ENCODE peak calls at places on chromosomes 6 and 20, in seven cellular contexts. H is LHCN-M2; S is NCI-H2029; B is naive thymus-derived CD4-positive, alpha-beta T cell; D is GM12878; X is caudate nucleus; I is body of pancreas. Y is an unnamed sample.

GRCh38 chr6:157490870-157491269 is 109.9 kb downstream of the ZDHHC14 start:
- DNase-seq in D (no peak), X (no peak), I (no peak), S (no peak), H (no peak), B (no peak), Y (no peak)

GRCh38 chr6:158174514-158174913 is 6.4 kb downstream of the GTF2H5 start:
- DNase-seq in X (no peak), H (peak; percentile 94), I (peak; percentile 54), D (no peak), S (no peak), B (no peak), Y (peak; percentile 89)

GRCh38 chr6:33312361-33313104 is 1.3 kb downstream of the TAPBP start:
- DNase-seq in S (peak; percentile 78), D (no peak), B (peak; percentile 70), H (peak; percentile 51), X (peak; percentile 39), I (peak; percentile 88), Y (peak; percentile 55)

GRCh38 chr6:52664185-52664990 is 6.5 kb upstream of the TMEM14A start:
- DNase-seq in D (peak; percentile 83), H (peak; percentile 95), I (peak; percentile 96), B (peak; percentile 73), X (peak; percentile 60), S (peak; percentile 96), Y (peak; percentile 97)

GRCh38 chr6:139659196-139659595 is 284.7 kb upstream of the CITED2 start:
- DNase-seq in I (no peak), X (no peak), D (no peak), S (no peak), B (no peak), H (no peak), Y (no peak)

GRCh38 chr6:40419377-40419776 is 167.8 kb downstream of the LRFN2 start:
- DNase-seq in B (no peak), I (no peak), D (no peak), S (peak; percentile 75), H (no peak), X (no peak), Y (no peak)

GRCh38 chr6:47690209-47690608 is 8.2 kb upstream of the ADGRF4 start:
- DNase-seq in I (no peak), X (no peak), B (no peak), D (no peak), H (no peak), S (no peak), Y (no peak)

GRCh38 chr6:56729719-56730118 is 87.0 kb upstream of the DST start:
- DNase-seq in I (no peak), D (no peak), H (peak; percentile 77), X (no peak), B (no peak), S (no peak), Y (peak; percentile 91)

GRCh38 chr6:145756170-145756662 is 20.9 kb upstream of the EPM2A start:
- DNase-seq in H (peak; percentile 93), S (no peak), X (no peak), D (no peak), B (no peak), I (peak; percentile 39), Y (peak; percentile 92)

GRCh38 chr6:42404494-42404893 is 47.2 kb downstream of the TRERF1 start:
- DNase-seq in S (no peak), D (no peak), X (no peak), B (no peak), H (peak; percentile 53), I (no peak), Y (peak; percentile 76)

GRCh38 chr6:134267917-134268361 is 50.0 kb downstream of the SGK1 start:
- DNase-seq in B (no peak), H (no peak), D (no peak), S (peak; percentile 1), X (peak; percentile 49), I (no peak), Y (no peak)

GRCh38 chr6:41724638-41725501 is 10.5 kb downstream of the TFEB start:
- DNase-seq in B (no peak), D (no peak), X (no peak), S (no peak), I (no peak), H (no peak), Y (no peak)

GRCh38 chr6:27280064-27280539 is 32.0 kb downstream of the POM121L2 start:
- DNase-seq in B (no peak), S (no peak), D (no peak), H (peak; percentile 61), I (peak; percentile 17), X (no peak), Y (peak; percentile 65)

GRCh38 chr6:150676339-150676738 is 76.7 kb downstream of the PLEKHG1 start:
- DNase-seq in I (no peak), H (no peak), D (no peak), X (no peak), B (no peak), S (no peak), Y (no peak)

GRCh38 chr6:100001915-100002388 is 7.9 kb upstream of the MCHR2 start:
- DNase-seq in S (peak; percentile 39), H (peak; percentile 53), X (peak; percentile 53), D (no peak), I (peak; percentile 64), B (no peak), Y (peak; percentile 65)

GRCh38 chr6:33613146-33613793 is 7.9 kb upstream of the ITPR3 start:
- DNase-seq in S (no peak), D (no peak), H (peak; percentile 81), X (no peak), B (no peak), I (peak; percentile 47), Y (peak; percentile 68)

GRCh38 chr20:35991142-35991771 is 22.9 kb downstream of the CNBD2 start:
- DNase-seq in H (no peak), D (no peak), S (no peak), I (peak; percentile 47), B (no peak), X (no peak), Y (peak; percentile 35)

GRCh38 chr20:48824830-48825550 is 2.8 kb downstream of the PREX1 start:
- DNase-seq in S (no peak), H (no peak), B (no peak), I (no peak), D (no peak), X (no peak), Y (no peak)

GRCh38 chr6:130765181-130765727 is 62.0 kb upstream of the SMLR1 start:
- DNase-seq in S (no peak), X (no peak), B (no peak), H (no peak), I (no peak), D (no peak), Y (no peak)

GRCh38 chr20:46559685-46560440 is 9.4 kb upstream of the OCSTAMP start:
- DNase-seq in S (no peak), I (no peak), X (no peak), H (no peak), B (no peak), D (no peak), Y (no peak)

GRCh38 chr20:20367681-20368413 is at the start of gene INSM1:
- DNase-seq in I (no peak), B (peak; percentile 64), H (no peak), S (peak; percentile 99), D (no peak), X (peak; percentile 53), Y (no peak)

GRCh38 chr6:114762145-114762544 is 419.3 kb upstream of the HS3ST5 start:
- DNase-seq in B (no peak), D (no peak), H (no peak), S (no peak), I (no peak), X (no peak), Y (no peak)

GRCh38 chr6:34598725-34599124 is 42.6 kb upstream of the SPDEF start:
- DNase-seq in B (no peak), D (no peak), I (peak; percentile 42), S (no peak), X (no peak), H (no peak), Y (no peak)

Y was measured in HFFc6.